ENCODE peak calls at places on chromosome 10, in six cellular contexts. P, H, V, O, E and R are unnamed samples.

GRCh38 chr10:76082232-76082631 is 650.8 kb downstream of the LRMDA start:
- DNase-seq in V (no peak), E (no peak), O (no peak), P (no peak), H (no peak), R (no peak)

GRCh38 chr10:51895209-51895608 is 195.8 kb upstream of the CSTF2T start:
- DNase-seq in O (peak), P (no peak), E (peak), V (no peak), H (peak), R (no peak)

GRCh38 chr10:78976825-78977760 is 91.7 kb upstream of the ZMIZ1 start:
- DNase-seq in E (no peak), P (no peak), V (no peak), O (no peak), H (peak), R (no peak)

GRCh38 chr10:70274643-70275042 is 9.2 kb downstream of the NPFFR1 start:
- DNase-seq in P (no peak), E (peak), H (no peak), O (peak), V (no peak), R (no peak)

GRCh38 chr10:14254368-14254767 is 76.4 kb downstream of the FRMD4A start:
- DNase-seq in V (no peak), P (no peak), E (no peak), H (no peak), O (peak), R (no peak)

GRCh38 chr10:92156874-92157273 is 134.0 kb downstream of the CPEB3 start:
- DNase-seq in E (no peak), P (no peak), V (no peak), O (peak), H (no peak), R (no peak)

GRCh38 chr10:104614245-104614831 is 26.8 kb upstream of the SORCS3 start:
- DNase-seq in O (peak), V (peak), H (no peak), E (no peak), P (peak), R (no peak)

GRCh38 chr10:103053659-103054581 is 135.8 kb downstream of the CNNM2 start:
- DNase-seq in P (peak), V (peak), E (peak), O (peak), H (peak), R (peak)

GRCh38 chr10:89207181-89207800 is at the start of gene CH25H:
- DNase-seq in V (no peak), P (peak), E (no peak), O (peak), H (peak), R (no peak)

GRCh38 chr10:70137927-70138883 is 5.6 kb upstream of the AIFM2 start:
- DNase-seq in P (peak), H (no peak), O (no peak), E (no peak), V (peak), R (no peak)

GRCh38 chr10:3978174-3978573 is 193.2 kb upstream of the KLF6 start:
- DNase-seq in P (no peak), H (no peak), E (no peak), V (no peak), O (peak), R (peak)

GRCh38 chr10:114521250-114521649 is 116.9 kb upstream of the AFAP1L2 start:
- DNase-seq in H (no peak), P (no peak), V (no peak), O (no peak), E (no peak), R (no peak)

GRCh38 chr10:114523876-114524275 is 119.6 kb upstream of the AFAP1L2 start:
- DNase-seq in E (no peak), O (no peak), V (no peak), P (no peak), H (no peak), R (no peak)

GRCh38 chr10:114526112-114526496 is 121.8 kb upstream of the AFAP1L2 start:
- DNase-seq in P (no peak), V (no peak), E (no peak), O (peak), H (no peak), R (no peak)

GRCh38 chr10:114526497-114527238 is 122.4 kb upstream of the AFAP1L2 start:
- DNase-seq in V (peak), H (peak), P (peak), E (no peak), O (peak), R (peak)

GRCh38 chr10:114525368-114525949 is 121.2 kb upstream of the AFAP1L2 start:
- DNase-seq in E (no peak), V (no peak), O (peak), H (no peak), P (no peak), R (no peak)
- H3K4me3 ChIP-seq in E (no peak), V (peak), O (peak), H (no peak), P (peak), R (peak)

GRCh38 chr10:124239666-124240065 is 146.3 kb upstream of the CHST15 start:
- DNase-seq in O (no peak), E (no peak), P (no peak), V (no peak), H (no peak), R (no peak)
- H3K4me3 ChIP-seq in O (no peak), E (no peak), P (no peak), V (no peak), H (no peak), R (no peak)

DNA sequence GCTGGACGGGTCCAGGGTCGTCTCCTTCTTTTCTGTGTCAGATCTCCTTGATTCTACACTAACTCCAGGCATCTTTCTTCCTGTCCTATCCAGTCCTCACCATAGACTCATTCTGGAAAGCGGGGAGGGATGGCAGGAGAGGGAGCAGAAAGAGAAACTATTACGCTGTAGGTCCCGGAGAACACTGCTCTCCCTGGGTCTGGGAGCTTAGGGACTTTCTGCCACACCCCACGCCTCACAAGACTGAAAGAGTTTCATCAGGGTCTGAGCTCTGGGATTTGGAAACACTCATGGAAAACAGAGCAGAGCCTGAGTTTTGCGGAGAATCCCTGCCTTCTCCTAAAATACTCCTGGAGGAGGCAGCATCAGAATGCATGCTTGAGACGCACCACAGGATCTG is 38.0 kb downstream of the ASB13 start:
- DNase-seq in O (peak), H (no peak), P (peak), V (no peak), E (no peak), R (no peak)
- H3K4me3 ChIP-seq in O (peak), H (no peak), P (no peak), V (no peak), E (peak), R (no peak)

GRCh38 chr10:101570764-101571572 is 17.1 kb downstream of the POLL start:
- DNase-seq in O (no peak), P (no peak), V (no peak), H (no peak), E (no peak), R (no peak)
- H3K4me3 ChIP-seq in O (peak), P (peak), V (peak), H (peak), E (peak), R (peak)

DNA sequence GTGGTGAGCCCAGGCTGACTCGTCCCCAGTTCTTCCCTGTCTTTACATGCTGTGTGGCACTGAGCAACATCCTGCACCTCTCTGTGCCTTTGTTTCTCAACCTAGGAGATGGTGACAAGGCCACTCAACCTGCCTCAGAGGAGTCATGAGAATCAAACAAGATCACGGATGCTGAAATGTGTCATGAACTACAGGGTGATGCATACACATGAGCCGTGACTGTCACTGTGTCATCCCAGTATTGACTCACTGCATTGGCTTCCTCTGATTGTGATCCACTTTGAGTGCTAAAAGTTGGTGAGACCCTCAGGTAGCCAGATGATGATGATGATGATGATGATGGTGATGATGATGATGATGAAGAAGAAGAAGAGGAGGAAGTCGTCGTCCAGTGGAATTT is 11.5 kb downstream of the C10orf71 start:
- DNase-seq in E (no peak), V (no peak), P (no peak), H (no peak), O (no peak), R (no peak)
- H3K4me3 ChIP-seq in E (no peak), V (no peak), P (no peak), H (no peak), O (no peak), R (no peak)

DNA sequence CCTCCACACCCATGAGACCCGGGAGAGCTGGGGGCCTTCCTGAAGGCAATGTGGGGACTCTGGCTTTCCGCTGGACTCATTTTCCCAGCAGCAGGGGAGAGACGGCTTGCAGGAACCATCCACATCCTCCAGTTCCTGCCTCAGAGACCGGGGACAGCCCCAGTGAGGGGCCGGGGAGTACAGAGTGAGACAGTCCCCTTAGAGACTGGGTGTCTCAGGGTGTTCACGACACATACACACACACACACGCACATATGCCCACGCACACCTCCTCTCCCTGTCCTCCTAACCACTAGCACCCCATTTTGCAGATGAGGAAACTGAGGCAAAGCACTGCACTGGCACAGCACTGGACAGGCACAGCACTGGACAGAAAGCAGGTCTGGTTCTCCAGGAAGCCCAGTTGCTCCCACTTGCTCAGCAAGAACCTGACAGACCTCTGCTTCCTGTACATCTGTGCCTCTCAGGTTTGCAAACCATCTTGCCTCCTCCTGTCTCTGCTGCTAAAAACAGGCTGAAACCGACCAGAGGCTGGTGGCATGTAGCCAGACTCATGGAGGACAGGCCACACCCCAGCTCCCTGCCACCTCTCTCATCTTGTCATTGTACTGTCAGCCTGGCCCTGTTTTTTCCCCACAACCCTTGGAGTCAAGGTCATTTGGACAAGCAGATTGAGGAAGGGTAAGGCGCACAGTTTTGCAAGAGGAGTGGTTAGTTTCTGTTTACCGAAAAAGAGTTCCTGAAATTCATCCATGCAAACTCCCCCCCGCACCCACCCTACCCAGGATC is 8.0 kb upstream of the C10orf105 start:
- DNase-seq in H (peak), E (no peak), V (no peak), P (peak), O (peak), R (no peak)
- H3K4me3 ChIP-seq in H (no peak), E (no peak), V (no peak), P (no peak), O (no peak), R (no peak)

DNA sequence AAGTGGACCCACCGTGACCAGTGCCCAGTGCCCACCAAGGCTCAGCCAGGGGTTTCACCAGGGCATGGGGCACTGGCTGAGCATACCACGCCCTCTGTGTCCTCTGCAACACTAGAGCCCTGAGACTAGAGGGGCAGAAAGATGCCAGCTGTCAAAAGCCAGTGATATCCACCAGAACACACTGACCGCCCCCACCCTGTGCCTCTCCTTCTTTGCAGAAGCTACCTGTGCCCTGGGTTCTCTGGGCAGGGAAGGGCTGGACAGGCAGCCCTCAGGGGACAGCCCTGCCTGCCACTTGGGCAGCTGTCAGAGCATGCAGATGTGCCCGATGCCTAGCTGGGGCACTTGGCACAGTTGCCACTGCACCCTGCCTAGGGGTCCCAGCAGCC is 494 bp downstream of the VSIR start:
- DNase-seq in O (no peak), V (no peak), P (no peak), H (no peak), E (no peak), R (no peak)
- H3K4me3 ChIP-seq in O (peak), V (peak), P (peak), H (peak), E (peak), R (peak)

GRCh38 chr10:13160934-13161266 is 458 bp upstream of the MCM10 start:
- DNase-seq in V (no peak), O (no peak), E (no peak), P (no peak), H (no peak), R (no peak)
- H3K4me3 ChIP-seq in V (no peak), O (peak), E (peak), P (peak), H (peak), R (peak)